ENCODE peak calls at places on chromosomes 1 and 21, in seven cellular contexts. W is osteocyte; X is activated T-helper 1 cell treated with anti-CD3 and anti-CD28 coated beads, Interleukin-2, amount 50 U/mL, for 16 hours; E is OCI-M1; I is fibroblast of the aortic adventitia; B is B cell; M is T-cell. J is an unnamed sample.
A peak's percentile ranks its signal among the peaks of the same experiment; 100 is the strongest.

GRCh38 chr21:45383615-45384201 is 21.3 kb upstream of the COL18A1 start:
- DNase-seq in W (no peak), X (no peak), E (no peak), I (no peak), B (no peak), M (no peak), J (peak; percentile 29)

GRCh38 chr1:109509176-109510134 is at the start of gene AMIGO1:
- DNase-seq in W (no peak), X (peak; percentile 49), E (no peak), I (peak; percentile 22), B (peak; percentile 97), M (peak; percentile 57), J (no peak)

GRCh38 chr1:206809504-206810084 is 37.3 kb upstream of the IL10 start:
- DNase-seq in W (no peak), X (no peak), E (peak; percentile 73), I (peak; percentile 55), B (no peak), M (peak; percentile 35), J (no peak)

GRCh38 chr1:97144527-97144926 is 422.9 kb downstream of the PTBP2 start:
- DNase-seq in W (no peak), X (no peak), E (no peak), I (peak; percentile 77), B (no peak), M (no peak), J (no peak)

GRCh38 chr1:23585321-23586022 is 26.2 kb upstream of the ID3 start:
- DNase-seq in W (no peak), X (no peak), E (no peak), I (peak; percentile 97), B (no peak), M (no peak), J (no peak)

GRCh38 chr1:25356848-25357247 is 18.7 kb downstream of the TMEM50A start:
- DNase-seq in W (no peak), X (no peak), E (peak; percentile 52), I (peak; percentile 35), B (no peak), M (no peak), J (no peak)

GRCh38 chr1:99181892-99182291 is 82.4 kb upstream of the PLPPR4 start:
- DNase-seq in W (no peak), X (no peak), E (no peak), I (peak; percentile 68), B (no peak), M (no peak), J (no peak)

GRCh38 chr1:102758418-102758817 is 349.9 kb downstream of the COL11A1 start:
- DNase-seq in W (no peak), X (no peak), E (no peak), I (no peak), B (no peak), M (no peak), J (no peak)

GRCh38 chr1:66599346-66599745 is 65.4 kb downstream of the SGIP1 start:
- DNase-seq in W (no peak), X (no peak), E (no peak), I (peak; percentile 8), B (no peak), M (no peak), J (no peak)

GRCh38 chr1:51235611-51236547 is at the start of gene RNF11:
- DNase-seq in W (peak; percentile 97), X (peak; percentile 86), E (peak; percentile 93), I (peak; percentile 84), B (peak; percentile 96), M (peak; percentile 89), J (peak; percentile 93)

GRCh38 chr1:19384113-19384512 is 72.0 kb downstream of the SLC66A1 start:
- DNase-seq in W (no peak), X (no peak), E (no peak), I (peak; percentile 56), B (no peak), M (no peak), J (no peak)